ENCODE peak calls at places on chromosomes 11 and 22, in five cellular contexts. A is GM03348; R is HCT116; Q is GF-D8; J is activated CD8-positive, alpha-beta T cell treated with anti-CD3 and anti-CD28 coated beads for 36 hours. S is an unnamed sample.

GRCh38 chr11:1300121-1300520 is 9.3 kb downstream of the TOLLIP start:
- DNase-seq in J (no peak), Q (no peak), A (no peak), R (no peak), S (no peak)

GRCh38 chr11:70250876-70251275 is 19.6 kb upstream of the PPFIA1 start:
- DNase-seq in J (no peak), Q (no peak), R (no peak), A (no peak), S (no peak)

GRCh38 chr11:14029971-14030531 is 67.5 kb downstream of the SPON1 start:
- DNase-seq in J (no peak), R (no peak), Q (no peak), A (peak), S (no peak)

GRCh38 chr11:44010789-44011251 is 37.0 kb upstream of the ACCSL start:
- DNase-seq in J (no peak), A (peak), R (no peak), Q (no peak), S (no peak)

GRCh38 chr11:120173771-120174170 is 35.9 kb upstream of the TRIM29 start:
- DNase-seq in A (peak), R (no peak), Q (no peak), J (no peak), S (no peak)

GRCh38 chr11:61447601-61448551 is 18.0 kb downstream of the SDHAF2 start:
- DNase-seq in Q (no peak), R (no peak), J (no peak), A (no peak), S (no peak)

GRCh38 chr11:125465701-125466100 is 30.4 kb downstream of the FEZ1 start:
- DNase-seq in J (no peak), Q (no peak), A (no peak), R (no peak), S (no peak)

GRCh38 chr11:126158054-126158791 is 53.2 kb downstream of the RPUSD4 start:
- DNase-seq in A (no peak), J (no peak), Q (no peak), R (no peak), S (no peak)

GRCh38 chr22:37213218-37213855 is 1.1 kb upstream of the SSTR3 start:
- DNase-seq in R (no peak), J (peak), Q (no peak), A (no peak), S (no peak)

GRCh38 chr11:2815762-2816496 is 69.6 kb downstream of the CDKN1C start:
- DNase-seq in Q (no peak), J (no peak), R (no peak), A (no peak), S (no peak)

GRCh38 chr11:10503217-10503616 is 37.8 kb downstream of the RNF141 start:
- DNase-seq in R (no peak), Q (peak), J (no peak), A (no peak), S (peak)

GRCh38 chr11:32307921-32308320 is 127.4 kb downstream of the WT1 start:
- DNase-seq in R (no peak), A (no peak), Q (no peak), J (no peak), S (no peak)

GRCh38 chr11:87451400-87451799 is 413.7 kb downstream of the TMEM135 start:
- DNase-seq in Q (no peak), A (no peak), J (no peak), R (no peak), S (no peak)

GRCh38 chr11:66973956-66974585 is 1.0 kb upstream of the C11orf86 start:
- DNase-seq in A (no peak), R (no peak), Q (no peak), J (no peak), S (no peak)

GRCh38 chr22:37953062-37953436 is 352 bp downstream of the C22orf23 start:
- DNase-seq in Q (no peak), J (no peak), A (peak), R (no peak), S (no peak)

GRCh38 chr22:38153821-38154562 is 27.6 kb downstream of the PLA2G6 start:
- DNase-seq in Q (no peak), A (no peak), R (no peak), J (no peak), S (no peak)